ENCODE peak calls at places on chromosomes 2 and 18, in ten cellular contexts. K is activated CD8-positive, alpha-beta memory T cell treated with anti-CD3 and anti-CD28 coated beads for 24 hours; J is fibroblast of villous mesenchyme; E is OCI-M1; M is activated gamma-delta T cell treated with Interleukin-2 at 50 U/mL for 16 hours; U is NCI-H146; T is stimulated activated CD8-positive, alpha-beta memory T cell treated with anti-CD3 and anti-CD28 coated beads, Interleukin-15, amount 100 ng/mL, for 4 hours; D is cardiac fibroblast; G is NCI-H2081; W is gastrocnemius medialis. I is an unnamed sample.
A peak's percentile ranks its signal among the peaks of the same experiment; 100 is the strongest.

GRCh38 chr2:212327171-212327809 is 211.3 kb downstream of the ERBB4 start:
- DNase-seq in E (no peak), K (no peak), T (no peak), J (no peak), M (no peak), U (no peak), G (no peak), W (no peak), D (no peak), I (no peak)

GRCh38 chr2:47599171-47599570 is 183.8 kb upstream of the MSH6 start:
- DNase-seq in J (no peak), M (no peak), U (no peak), D (no peak), G (no peak), W (no peak), T (no peak), K (no peak), E (no peak), I (no peak)

GRCh38 chr2:235505210-235505741 is 11.4 kb downstream of the AGAP1 start:
- DNase-seq in E (no peak), M (no peak), J (peak; percentile 20), G (no peak), U (peak; percentile 50), K (no peak), T (no peak), D (no peak), W (no peak), I (no peak)

GRCh38 chr2:8682719-8683667 is 1.1 kb downstream of the ID2 start:
- DNase-seq in E (peak; percentile 78), D (peak; percentile 39), K (peak; percentile 78), U (peak; percentile 66), J (peak; percentile 57), M (peak; percentile 43), G (peak; percentile 73), T (no peak), W (no peak), I (peak; percentile 63)

GRCh38 chr2:232772540-232772939 is 3.8 kb downstream of the KCNJ13 start:
- DNase-seq in W (no peak), D (no peak), G (no peak), M (no peak), T (no peak), J (no peak), K (no peak), U (no peak), E (no peak), I (no peak)

GRCh38 chr2:241161646-241162281 is 11.5 kb downstream of the PPP1R7 start:
- DNase-seq in M (no peak), T (no peak), W (peak; percentile 95), G (no peak), U (no peak), K (no peak), J (peak; percentile 86), D (peak; percentile 92), E (no peak), I (no peak)

GRCh38 chr2:238242731-238243495 is 3.1 kb upstream of the HES6 start:
- DNase-seq in U (no peak), G (peak; percentile 87), W (peak; percentile 37), M (no peak), T (no peak), J (peak; percentile 45), E (no peak), D (peak; percentile 57), K (no peak), I (no peak)

GRCh38 chr2:69036926-69037325 is 23.9 kb downstream of the ANTXR1 start:
- DNase-seq in D (peak; percentile 57), M (no peak), T (no peak), J (no peak), U (no peak), G (no peak), W (no peak), E (no peak), K (no peak), I (no peak)

GRCh38 chr2:238376884-238377391 is 49.8 kb upstream of the ASB1 start:
- DNase-seq in T (no peak), D (peak; percentile 38), G (no peak), E (no peak), M (no peak), K (no peak), U (no peak), W (no peak), J (no peak), I (no peak)

GRCh38 chr18:44786697-44787096 is 106.0 kb downstream of the SETBP1 start:
- DNase-seq in E (no peak), G (no peak), K (no peak), U (no peak), W (no peak), M (no peak), J (no peak), T (no peak), D (no peak), I (peak; percentile 88)

GRCh38 chr2:197236159-197236558 is 74.4 kb downstream of the ANKRD44 start:
- DNase-seq in U (no peak), T (no peak), W (no peak), D (no peak), M (no peak), G (no peak), E (no peak), J (no peak), K (no peak), I (no peak)

GRCh38 chr18:76503999-76504398 is 9.0 kb upstream of the ZNF516 start:
- DNase-seq in J (no peak), T (no peak), D (no peak), U (no peak), W (no peak), G (no peak), K (no peak), M (no peak), E (no peak), I (no peak)

GRCh38 chr2:128388414-128389032 is 69.9 kb upstream of the HS6ST1 start:
- DNase-seq in G (no peak), M (no peak), D (no peak), T (no peak), U (no peak), K (no peak), E (no peak), W (no peak), J (peak; percentile 64), I (peak; percentile 98)

GRCh38 chr18:76989647-76990190 is 142.9 kb downstream of the MBP start:
- DNase-seq in U (no peak), E (no peak), J (no peak), K (peak; percentile 41), M (no peak), G (no peak), T (no peak), D (no peak), W (no peak), I (no peak)

GRCh38 chr18:13464432-13465125 is 246.0 kb downstream of the LDLRAD4 start:
- DNase-seq in U (no peak), M (peak; percentile 69), J (no peak), W (peak; percentile 23), K (peak; percentile 85), T (peak; percentile 24), E (peak; percentile 30), D (no peak), G (no peak), I (peak; percentile 53)

GRCh38 chr2:233350708-233351107 is 3.6 kb upstream of the DGKD start:
- DNase-seq in D (peak; percentile 93), E (peak; percentile 71), U (peak; percentile 4), W (no peak), M (peak; percentile 13), K (peak; percentile 66), T (peak; percentile 30), G (peak; percentile 46), J (peak; percentile 80), I (no peak)

GRCh38 chr2:42848270-42848669 is 55.9 kb upstream of the HAAO start:
- DNase-seq in K (no peak), M (no peak), D (no peak), E (no peak), T (no peak), J (no peak), W (no peak), G (no peak), U (no peak), I (no peak)

GRCh38 chr2:64649013-64649484 is 4.7 kb downstream of the SERTAD2 start:
- DNase-seq in T (no peak), W (no peak), E (peak; percentile 80), M (no peak), K (no peak), U (no peak), G (no peak), D (no peak), J (no peak), I (peak; percentile 5)

GRCh38 chr18:8673276-8674209 is 31.8 kb upstream of the MTCL1 start:
- DNase-seq in W (no peak), E (no peak), K (no peak), M (no peak), T (no peak), J (no peak), D (peak; percentile 8), U (no peak), G (no peak), I (peak; percentile 90)

GRCh38 chr2:240561325-240561971 is 1.3 kb downstream of the DUSP28 start:
- DNase-seq in M (no peak), G (no peak), K (peak; percentile 60), E (peak; percentile 54), W (peak; percentile 1), D (peak; percentile 86), T (no peak), U (no peak), J (peak; percentile 87), I (peak; percentile 64)

GRCh38 chr2:15243762-15244161 is 317.4 kb downstream of the NBAS start:
- DNase-seq in K (no peak), G (peak; percentile 29), D (peak; percentile 53), T (no peak), W (no peak), J (peak; percentile 56), U (peak; percentile 48), E (no peak), M (no peak), I (no peak)

GRCh38 chr2:182220318-182220717 is 206.5 kb downstream of the PDE1A start:
- DNase-seq in E (no peak), U (no peak), K (no peak), T (no peak), J (no peak), W (no peak), M (no peak), D (no peak), G (no peak), I (no peak)

GRCh38 chr18:8936646-8937045 is 165.9 kb upstream of the NDUFV2 start:
- DNase-seq in J (no peak), U (no peak), K (no peak), D (no peak), W (no peak), G (no peak), M (no peak), E (no peak), T (no peak), I (no peak)

GRCh38 chr2:82508702-82509101 is 1950.4 kb downstream of the SUCLG1 start:
- DNase-seq in W (no peak), K (no peak), D (no peak), M (no peak), J (no peak), G (no peak), T (no peak), U (no peak), E (no peak), I (no peak)

GRCh38 chr2:28821295-28821958 is 10.8 kb downstream of the SPDYA start:
- DNase-seq in T (peak; percentile 17), E (peak; percentile 87), K (peak; percentile 63), W (peak; percentile 12), G (peak; percentile 50), M (peak; percentile 64), U (peak; percentile 32), D (peak; percentile 82), J (peak; percentile 65), I (peak; percentile 65)

GRCh38 chr2:37650548-37651101 is 20.8 kb downstream of the CDC42EP3 start:
- DNase-seq in E (no peak), J (no peak), M (no peak), G (no peak), T (no peak), K (no peak), U (no peak), D (no peak), W (no peak), I (no peak)